ENCODE peak calls at places on chromosome 14, in ten cellular contexts. G is stimulated activated CD8-positive, alpha-beta memory T cell treated with anti-CD3 and anti-CD28 coated beads, Interleukin-12 subunit alpha, Interleukin-12 subunit beta, amount 100 ng/mL, for 4 hours; R is NCI-H69; E is progenitor cell of endocrine pancreas; U is foreskin fibroblast; W is left kidney; L is NCI-H524 treated with DMSO at 0.1 percent for 48 hours; A is body of pancreas; M is NCI-H460; Y is HFF-Myc. V is an unnamed sample.

GRCh38 chr14:77498120-77498979 is at the start of gene ISM2:
- DNase-seq in G (peak), R (peak), E (peak), U (peak), W (peak), L (no peak), A (peak), M (peak), Y (no peak), V (peak)

GRCh38 chr14:38039526-38039925 is 168.2 kb upstream of the SSTR1 start:
- DNase-seq in G (no peak), R (no peak), E (no peak), U (peak), W (no peak), L (no peak), A (no peak), M (no peak), Y (peak), V (no peak)

GRCh38 chr14:89146291-89146690 is 270.7 kb downstream of the FOXN3 start:
- DNase-seq in G (no peak), R (no peak), E (no peak), U (peak), W (no peak), L (no peak), A (no peak), M (no peak), Y (no peak), V (no peak)

GRCh38 chr14:75053396-75054289 is 2.4 kb upstream of the MLH3 start:
- DNase-seq in G (no peak), R (no peak), E (no peak), U (peak), W (no peak), L (no peak), A (no peak), M (no peak), Y (no peak), V (no peak)

GRCh38 chr14:51574009-51574408 is 77.7 kb upstream of the FRMD6 start:
- DNase-seq in G (no peak), R (peak), E (no peak), U (peak), W (no peak), L (no peak), A (no peak), M (no peak), Y (no peak), V (no peak)

GRCh38 chr14:91094772-91095171 is 19.1 kb upstream of the DGLUCY start:
- DNase-seq in G (no peak), R (no peak), E (no peak), U (no peak), W (no peak), L (no peak), A (no peak), M (no peak), Y (no peak), V (no peak)

GRCh38 chr14:106845286-106846087 is 1319.1 kb downstream of the TMEM121 start:
- DNase-seq in G (no peak), R (peak), E (no peak), U (no peak), W (no peak), L (no peak), A (peak), M (peak), Y (no peak), V (peak)

GRCh38 chr14:85594217-85594616 is 64.3 kb downstream of the FLRT2 start:
- DNase-seq in G (no peak), R (no peak), E (no peak), U (no peak), W (no peak), L (no peak), A (no peak), M (no peak), Y (no peak), V (no peak)

GRCh38 chr14:68935761-68936209 is 43.3 kb downstream of the ACTN1 start:
- DNase-seq in G (no peak), R (no peak), E (no peak), U (no peak), W (peak), L (no peak), A (peak), M (no peak), Y (no peak), V (no peak)

GRCh38 chr14:25110101-25110500 is 60.2 kb upstream of the STXBP6 start:
- DNase-seq in G (no peak), R (no peak), E (no peak), U (peak), W (no peak), L (no peak), A (no peak), M (no peak), Y (no peak), V (no peak)

GRCh38 chr14:96584199-96584906 is 82.2 kb downstream of the PAPOLA start:
- DNase-seq in G (no peak), R (peak), E (peak), U (peak), W (peak), L (peak), A (peak), M (peak), Y (no peak), V (peak)

GRCh38 chr14:35818346-35819115 is 7.6 kb upstream of the BRMS1L start:
- DNase-seq in G (no peak), R (peak), E (no peak), U (peak), W (peak), L (peak), A (peak), M (peak), Y (peak), V (peak)

GRCh38 chr14:68140801-68141200 is 321.2 kb downstream of the RAD51B start:
- DNase-seq in G (no peak), R (peak), E (no peak), U (no peak), W (peak), L (no peak), A (no peak), M (no peak), Y (no peak), V (no peak)